ENCODE peak calls at places on chromosomes 6 and 20, in four cellular contexts. One of them, this sample, is unnamed.

GRCh38 chr6:146700078-146700686 is 101.4 kb downstream of the ADGB start:
- DNase-seq in lower lobe of right lung: no peak
- DNase-seq in GM04504: peak
- DNase-seq in effector CD4-positive, alpha-beta T cell: peak
- DNase-seq in this sample: peak

GRCh38 chr6:109393882-109394281 is 11.6 kb upstream of the CD164 start:
- DNase-seq in GM04504: no peak
- DNase-seq in effector CD4-positive, alpha-beta T cell: no peak
- DNase-seq in lower lobe of right lung: no peak
- DNase-seq in this sample: no peak

GRCh38 chr6:37254881-37255280 is 2.7 kb upstream of the TBC1D22B start:
- DNase-seq in GM04504: no peak
- DNase-seq in lower lobe of right lung: no peak
- DNase-seq in effector CD4-positive, alpha-beta T cell: no peak
- DNase-seq in this sample: no peak

GRCh38 chr20:49343246-49343645 is 65.4 kb upstream of the ZNFX1 start:
- DNase-seq in GM04504: no peak
- DNase-seq in lower lobe of right lung: no peak
- DNase-seq in effector CD4-positive, alpha-beta T cell: no peak
- DNase-seq in this sample: no peak

GRCh38 chr6:166766769-166767168 is 139.7 kb upstream of the RPS6KA2 start:
- DNase-seq in GM04504: no peak
- DNase-seq in effector CD4-positive, alpha-beta T cell: no peak
- DNase-seq in lower lobe of right lung: no peak
- DNase-seq in this sample: no peak

GRCh38 chr20:25321262-25321831 is 69.3 kb downstream of the ABHD12 start:
- DNase-seq in lower lobe of right lung: no peak
- DNase-seq in GM04504: no peak
- DNase-seq in effector CD4-positive, alpha-beta T cell: no peak
- DNase-seq in this sample: no peak

GRCh38 chr20:34943808-34944568 is 11.6 kb downstream of the GSS start:
- DNase-seq in GM04504: no peak
- DNase-seq in lower lobe of right lung: no peak
- DNase-seq in effector CD4-positive, alpha-beta T cell: no peak
- DNase-seq in this sample: no peak

GRCh38 chr6:7673063-7673536 is 52.8 kb upstream of the BMP6 start:
- DNase-seq in effector CD4-positive, alpha-beta T cell: no peak
- DNase-seq in lower lobe of right lung: peak
- DNase-seq in GM04504: no peak
- DNase-seq in this sample: no peak

GRCh38 chr6:15280023-15280422 is 34.2 kb downstream of the JARID2 start:
- DNase-seq in GM04504: no peak
- DNase-seq in lower lobe of right lung: no peak
- DNase-seq in effector CD4-positive, alpha-beta T cell: no peak
- DNase-seq in this sample: no peak

GRCh38 chr6:170074435-170074834 is 216.4 kb downstream of the DLL1 start:
- DNase-seq in lower lobe of right lung: peak
- DNase-seq in effector CD4-positive, alpha-beta T cell: no peak
- DNase-seq in GM04504: no peak
- DNase-seq in this sample: no peak

GRCh38 chr6:29748391-29749352 is 25.4 kb downstream of the HLA-F start:
- DNase-seq in lower lobe of right lung: peak
- DNase-seq in effector CD4-positive, alpha-beta T cell: peak
- DNase-seq in GM04504: peak
- DNase-seq in this sample: no peak

GRCh38 chr6:44260451-44261297 is 3.3 kb upstream of the SLC35B2 start:
- DNase-seq in GM04504: no peak
- DNase-seq in effector CD4-positive, alpha-beta T cell: no peak
- DNase-seq in lower lobe of right lung: no peak
- DNase-seq in this sample: no peak

GRCh38 chr20:64109390-64109747 is 2.0 kb upstream of the NPBWR2 start:
- DNase-seq in GM04504: no peak
- DNase-seq in effector CD4-positive, alpha-beta T cell: no peak
- DNase-seq in lower lobe of right lung: no peak
- DNase-seq in this sample: no peak

GRCh38 chr6:17432356-17432755 is 39.0 kb downstream of the CAP2 start:
- DNase-seq in effector CD4-positive, alpha-beta T cell: no peak
- DNase-seq in GM04504: no peak
- DNase-seq in lower lobe of right lung: no peak
- DNase-seq in this sample: no peak

GRCh38 chr20:840858-841567 is 7.5 kb downstream of the FAM110A start:
- DNase-seq in lower lobe of right lung: peak
- DNase-seq in GM04504: no peak
- DNase-seq in effector CD4-positive, alpha-beta T cell: no peak
- DNase-seq in this sample: no peak

GRCh38 chr20:25275813-25276532 is 28.1 kb downstream of the PYGB start:
- DNase-seq in lower lobe of right lung: peak
- DNase-seq in effector CD4-positive, alpha-beta T cell: no peak
- DNase-seq in GM04504: no peak
- DNase-seq in this sample: no peak

GRCh38 chr20:22504829-22505377 is 79.5 kb downstream of the FOXA2 start:
- DNase-seq in GM04504: no peak
- DNase-seq in lower lobe of right lung: no peak
- DNase-seq in effector CD4-positive, alpha-beta T cell: no peak
- DNase-seq in this sample: no peak

This sample was measured in AG04450.